ENCODE peak calls at places on chromosomes 5 and 9, in six cellular contexts. L is central memory CD8-positive, alpha-beta T cell; T is T1000; Y is glutamatergic neuron; D is lower lobe of right lung; I is kidney epithelial cell. C is an unnamed sample.

GRCh38 chr9:78030553-78031270 is 899 bp downstream of the GNAQ start:
- DNase-seq in L (peak), T (peak), Y (peak), D (peak), I (no peak), C (peak)

GRCh38 chr5:67350185-67350584 is 153.6 kb upstream of the CD180 start:
- DNase-seq in L (no peak), T (no peak), Y (no peak), D (no peak), I (no peak), C (no peak)

GRCh38 chr9:130872912-130873503 is 23.6 kb downstream of the QRFP start:
- DNase-seq in L (no peak), T (no peak), Y (no peak), D (no peak), I (no peak), C (peak)

GRCh38 chr9:89375181-89375760 is 57.0 kb downstream of the SECISBP2 start:
- DNase-seq in L (no peak), T (no peak), Y (peak), D (no peak), I (no peak), C (no peak)

GRCh38 chr5:142748132-142748531 is 22.0 kb upstream of the ARHGAP26 start:
- DNase-seq in L (no peak), T (no peak), Y (no peak), D (no peak), I (no peak), C (no peak)

GRCh38 chr5:107670028-107670926 is 460 bp downstream of the EFNA5 start:
- DNase-seq in L (no peak), T (no peak), Y (peak), D (peak), I (no peak), C (peak)

GRCh38 chr5:14261237-14261636 is 118.1 kb downstream of the TRIO start:
- DNase-seq in L (no peak), T (no peak), Y (no peak), D (no peak), I (no peak), C (no peak)

GRCh38 chr5:151068571-151069197 is 12.2 kb downstream of the TNIP1 start:
- DNase-seq in L (no peak), T (no peak), Y (no peak), D (no peak), I (no peak), C (no peak)

GRCh38 chr5:16921246-16921645 is 14.8 kb downstream of the MYO10 start:
- DNase-seq in L (no peak), T (no peak), Y (no peak), D (no peak), I (no peak), C (no peak)

GRCh38 chr5:16644301-16644889 is 27.6 kb upstream of the RETREG1 start:
- DNase-seq in L (no peak), T (no peak), Y (no peak), D (no peak), I (no peak), C (no peak)

GRCh38 chr5:61334224-61335196 is 2.5 kb downstream of the ZSWIM6 start:
- DNase-seq in L (no peak), T (no peak), Y (no peak), D (no peak), I (no peak), C (no peak)

GRCh38 chr5:135950611-135951010 is 4.2 kb downstream of the LECT2 start:
- DNase-seq in L (no peak), T (no peak), Y (no peak), D (no peak), I (no peak), C (no peak)

GRCh38 chr9:14322211-14323082 is 8.5 kb upstream of the NFIB start:
- DNase-seq in L (no peak), T (peak), Y (peak), D (peak), I (no peak), C (peak)

GRCh38 chr5:150142800-150143724 is 12.6 kb downstream of the PDGFRB start:
- DNase-seq in L (no peak), T (peak), Y (no peak), D (no peak), I (peak), C (no peak)

GRCh38 chr5:147287181-147287580 is 52.4 kb downstream of the STK32A start:
- DNase-seq in L (no peak), T (no peak), Y (no peak), D (no peak), I (no peak), C (no peak)

GRCh38 chr5:16578474-16578883 is 38.3 kb downstream of the RETREG1 start:
- DNase-seq in L (no peak), T (no peak), Y (no peak), D (no peak), I (no peak), C (no peak)

GRCh38 chr5:135309391-135310327 is 89.4 kb downstream of the MACROH2A1 start:
- DNase-seq in L (no peak), T (no peak), Y (no peak), D (no peak), I (no peak), C (no peak)

GRCh38 chr5:6448622-6449464 is at the start of gene UBE2QL1:
- DNase-seq in L (no peak), T (no peak), Y (peak), D (no peak), I (no peak), C (no peak)

GRCh38 chr9:69168709-69169217 is 5.3 kb upstream of the TJP2 start:
- DNase-seq in L (no peak), T (no peak), Y (no peak), D (no peak), I (no peak), C (no peak)

GRCh38 chr5:153618857-153619256 is 128.4 kb downstream of the GRIA1 start:
- DNase-seq in L (no peak), T (no peak), Y (no peak), D (no peak), I (no peak), C (no peak)

GRCh38 chr5:171494452-171495121 is 75.1 kb downstream of the FGF18 start:
- DNase-seq in L (no peak), T (peak), Y (peak), D (no peak), I (peak), C (peak)

GRCh38 chr5:54900906-54901725 is 84.3 kb downstream of the ESM1 start:
- DNase-seq in L (no peak), T (no peak), Y (no peak), D (no peak), I (peak), C (no peak)

GRCh38 chr9:98369896-98370295 is 114.4 kb upstream of the TBC1D2 start:
- DNase-seq in L (no peak), T (no peak), Y (no peak), D (no peak), I (no peak), C (no peak)

GRCh38 chr9:19918630-19919029 is 129.8 kb upstream of the SLC24A2 start:
- DNase-seq in L (no peak), T (no peak), Y (no peak), D (no peak), I (no peak), C (no peak)

C was measured in upper lobe of right lung.